ENCODE peak calls at places on chromosomes 7 and 10, in five cellular contexts. A, H, U, P and L are unnamed samples. For H3K9me3, the result is how much of the 10 kb centered on the place peaks cover.

GRCh38 chr7:36303202-36304098 is 86.2 kb upstream of the ANLN start:
- DNase-seq in U (peak), P (peak), A (peak), H (peak), L (peak)

GRCh38 chr7:21543528-21544302 is 876 bp downstream of the DNAH11 start:
- DNase-seq in P (no peak), A (no peak), H (no peak), U (no peak), L (no peak)

GRCh38 chr10:35236739-35237138 is 99.6 kb upstream of the CCNY start:
- DNase-seq in U (no peak), P (no peak), A (peak), H (no peak), L (no peak)

GRCh38 chr10:12333382-12334185 is 15.8 kb upstream of the CAMK1D start:
- DNase-seq in U (peak), A (peak), H (peak), P (peak), L (peak)

GRCh38 chr7:112495820-112496462 is 15.2 kb downstream of the LSMEM1 start:
- DNase-seq in H (no peak), U (peak), A (peak), P (peak), L (no peak)

GRCh38 chr10:119189811-119190282 is 11.2 kb upstream of the PRDX3 start:
- DNase-seq in H (no peak), A (peak), P (no peak), U (no peak), L (no peak)

GRCh38 chr10:121722665-121723064 is 124.4 kb upstream of the FGFR2 start:
- DNase-seq in U (no peak), P (no peak), A (no peak), H (no peak), L (no peak)

GRCh38 chr10:11713186-11713743 is 28.9 kb upstream of the ECHDC3 start:
- DNase-seq in A (peak), P (peak), U (no peak), H (no peak), L (no peak)

GRCh38 chr7:4659551-4660286 is 22.4 kb upstream of the FOXK1 start:
- DNase-seq in A (no peak), U (no peak), P (no peak), H (no peak), L (no peak)

DNA sequence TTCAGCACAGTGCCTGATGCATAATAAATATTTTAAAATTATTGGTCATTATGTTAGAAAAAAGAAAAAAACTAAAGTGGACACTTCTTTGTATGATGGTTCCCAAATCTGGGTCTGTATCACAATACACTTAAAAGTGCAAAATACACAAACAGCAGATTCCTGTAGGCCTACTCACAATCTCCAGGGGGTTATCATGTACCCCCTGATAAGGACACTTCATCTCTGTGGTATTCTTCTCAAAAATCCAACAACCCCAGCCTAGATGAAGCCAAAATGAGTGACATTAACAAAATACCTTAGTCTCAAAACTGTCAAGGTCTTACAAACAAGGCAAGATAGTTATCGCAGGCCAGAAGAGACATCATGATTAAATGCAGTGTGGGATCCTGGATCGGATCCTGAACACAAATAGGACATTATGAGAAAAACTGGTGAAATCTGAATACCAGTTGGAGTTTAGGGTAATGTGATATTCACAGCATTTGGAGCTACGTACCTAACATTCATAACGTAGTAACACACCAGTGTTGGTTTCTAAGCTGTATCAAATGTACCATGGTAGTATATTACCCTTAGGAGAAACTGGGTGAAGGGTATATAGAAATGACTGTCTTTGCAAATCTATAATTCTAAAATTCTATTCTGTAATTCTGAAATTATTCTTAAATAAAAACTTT is 45.2 kb downstream of the NSUN6 start:
- DNase-seq in A (no peak), P (no peak), H (no peak), U (no peak), L (no peak)
- H3K27ac ChIP-seq in A (no peak), P (no peak), H (no peak), U (no peak), L (no peak)

DNA sequence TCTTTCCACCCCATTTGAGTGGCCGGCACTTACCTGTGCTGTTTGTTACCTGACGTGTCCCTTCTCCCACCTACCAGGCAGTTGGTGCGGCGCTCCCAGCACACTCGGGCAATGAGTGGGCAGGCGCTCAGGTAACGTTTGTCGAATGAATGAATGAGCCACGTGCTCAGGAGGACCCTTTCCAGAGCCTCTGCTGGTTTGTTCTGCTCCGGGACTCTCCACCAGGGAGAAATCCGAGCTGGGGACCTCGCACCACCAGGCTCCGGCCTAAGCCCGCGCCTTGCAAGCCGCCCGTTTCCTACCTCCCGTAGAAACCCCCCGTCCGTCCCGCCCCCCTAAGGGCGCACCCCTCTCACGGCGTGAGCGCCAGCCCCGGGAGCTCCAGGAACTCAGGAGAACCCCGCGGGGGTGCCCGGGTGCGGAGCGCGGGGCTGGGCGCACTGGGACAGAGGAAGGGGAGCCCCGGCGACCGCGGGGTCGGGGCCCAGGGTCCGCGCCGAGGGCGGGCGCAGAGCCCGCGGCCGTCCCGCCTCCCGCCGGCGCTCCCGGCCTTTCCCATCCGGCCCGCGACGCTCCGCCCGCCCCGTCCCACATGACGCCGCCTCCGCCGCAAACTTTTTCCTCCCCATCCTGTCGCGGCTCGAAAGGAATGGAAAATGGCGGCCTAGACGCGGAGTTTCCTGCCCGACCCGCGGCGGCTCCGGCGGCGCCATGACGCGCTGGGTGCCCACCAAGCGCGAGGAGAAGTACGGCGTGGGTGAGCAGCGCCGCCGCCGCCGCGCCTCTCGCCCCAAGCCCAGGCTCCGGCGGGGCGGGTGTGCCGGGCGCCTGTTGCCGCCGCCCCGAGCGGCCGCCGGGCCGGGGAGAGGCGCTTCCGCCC is at the start of gene DOCK1:
- DNase-seq in P (peak), U (peak), A (peak), H (peak), L (peak)
- TF ChIP-seq POLR2A in P (peak), U (peak), A (no peak), H (no peak), L (peak)

DNA sequence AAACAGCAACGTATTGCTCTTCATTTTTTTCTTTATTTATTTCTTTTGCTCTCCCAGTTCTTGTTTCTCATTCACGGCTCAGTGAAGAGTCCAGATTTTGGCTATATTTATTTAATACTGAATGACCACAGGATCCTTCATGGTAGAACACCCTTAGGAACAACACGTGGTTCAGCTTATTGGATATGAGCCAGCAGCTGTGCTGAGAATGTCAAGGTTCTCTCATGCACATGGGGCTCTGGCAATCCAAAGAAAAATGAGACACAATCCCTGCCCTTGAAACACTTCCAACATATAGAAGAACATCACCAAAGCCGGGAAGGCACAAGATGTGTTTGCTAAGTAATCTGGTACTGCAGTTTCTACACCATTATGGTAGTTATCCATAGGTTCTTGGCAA is 852.9 kb downstream of the SORCS1 start:
- DNase-seq in A (no peak), H (no peak), U (no peak), P (no peak), L (no peak)
- H3K9me3 ChIP-seq in A (under half), H (under half), U (under half), P (under half), L (under half)

GRCh38 chr7:137981175-137981574 is 20.7 kb downstream of the CREB3L2 start:
- DNase-seq in U (no peak), H (no peak), A (no peak), P (no peak), L (no peak)

GRCh38 chr7:137981668-137982067 is 20.2 kb downstream of the CREB3L2 start:
- DNase-seq in A (no peak), P (no peak), U (no peak), H (no peak), L (no peak)

GRCh38 chr7:137977173-137977572 is 24.7 kb downstream of the CREB3L2 start:
- DNase-seq in A (no peak), U (no peak), P (no peak), H (no peak), L (no peak)

GRCh38 chr7:137978464-137979237 is 23.2 kb downstream of the CREB3L2 start:
- DNase-seq in H (no peak), U (no peak), A (peak), P (peak), L (no peak)

GRCh38 chr7:137980308-137980707 is 21.6 kb downstream of the CREB3L2 start:
- DNase-seq in U (no peak), H (no peak), A (no peak), P (no peak), L (no peak)
- H3K27ac ChIP-seq in U (no peak), H (peak), A (peak), P (peak), L (no peak)

GRCh38 chr7:149607683-149608082 is 110.1 kb upstream of the ZNF746 start:
- DNase-seq in U (no peak), H (no peak), P (no peak), A (no peak), L (no peak)

GRCh38 chr7:149605696-149606095 is 108.1 kb upstream of the ZNF746 start:
- DNase-seq in P (no peak), A (no peak), U (no peak), H (no peak), L (no peak)

GRCh38 chr7:149608168-149608567 is 110.6 kb upstream of the ZNF746 start:
- DNase-seq in P (no peak), U (no peak), H (no peak), A (no peak), L (no peak)

GRCh38 chr7:149604521-149604920 is 106.9 kb upstream of the ZNF746 start:
- DNase-seq in H (no peak), A (peak), U (peak), P (no peak), L (no peak)

DNA sequence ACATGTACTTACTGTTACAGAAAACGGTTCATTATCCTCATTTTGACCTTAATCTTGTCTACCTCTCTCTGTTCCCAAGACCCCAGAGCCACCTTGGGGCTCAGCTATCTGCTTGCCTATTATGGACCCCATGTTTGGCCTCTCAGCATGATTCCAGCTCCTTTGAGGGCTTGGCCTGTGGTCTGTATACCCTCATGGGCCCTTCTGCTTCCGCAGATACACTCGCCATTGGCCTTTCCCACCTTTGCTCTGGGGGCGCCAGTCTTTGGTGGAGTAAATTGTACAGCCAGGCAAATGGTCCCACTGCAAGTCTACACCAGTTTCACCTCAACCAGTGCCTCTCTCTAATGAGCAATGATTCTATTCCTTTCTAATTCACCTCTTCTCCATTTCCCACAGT is 109.2 kb upstream of the ZNF746 start:
- DNase-seq in U (no peak), H (no peak), P (no peak), A (no peak), L (no peak)
- TF ChIP-seq POLR2A in U (no peak), H (no peak), P (no peak), A (no peak), L (no peak)

DNA sequence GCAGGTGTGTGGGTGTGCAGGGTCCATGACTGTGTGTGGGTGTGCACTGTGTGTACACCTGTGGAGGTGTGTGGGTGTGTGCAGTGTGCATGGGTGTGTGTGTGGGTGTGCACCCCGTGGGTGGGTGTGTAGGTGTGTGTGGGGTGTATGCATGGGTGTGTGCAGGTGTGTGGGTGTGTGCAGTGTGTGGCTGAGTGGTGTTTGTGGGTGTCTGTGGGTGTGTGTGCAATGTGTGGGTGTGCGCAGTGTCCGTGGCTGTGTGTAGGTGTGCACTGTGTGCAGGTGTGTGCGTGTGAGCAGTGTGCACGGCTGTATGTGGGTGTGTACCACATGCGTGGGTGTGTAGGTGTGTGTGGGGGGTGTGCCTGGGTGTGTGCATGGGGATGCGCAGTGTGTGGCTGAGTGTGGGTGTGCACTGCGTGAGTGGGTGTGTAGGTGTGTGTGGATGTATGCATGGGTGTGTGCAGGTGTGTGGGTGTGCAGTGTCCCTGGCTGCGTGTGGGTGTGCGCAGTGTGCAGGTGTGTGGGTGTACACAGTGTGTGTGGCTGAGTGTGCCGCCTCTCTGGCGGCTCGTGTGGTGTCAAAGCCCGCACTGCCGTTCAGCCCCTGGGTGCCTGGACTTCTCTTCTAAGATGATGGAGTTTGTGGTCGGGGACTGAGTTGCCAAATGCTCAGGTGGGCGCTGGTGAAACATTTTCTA is 208.3 kb downstream of the DNAJB6 start:
- DNase-seq in P (no peak), A (no peak), U (no peak), H (no peak), L (no peak)
- H3K9me3 ChIP-seq in P (under half), A (half or more), U (under half), H (under half), L (under half)

DNA sequence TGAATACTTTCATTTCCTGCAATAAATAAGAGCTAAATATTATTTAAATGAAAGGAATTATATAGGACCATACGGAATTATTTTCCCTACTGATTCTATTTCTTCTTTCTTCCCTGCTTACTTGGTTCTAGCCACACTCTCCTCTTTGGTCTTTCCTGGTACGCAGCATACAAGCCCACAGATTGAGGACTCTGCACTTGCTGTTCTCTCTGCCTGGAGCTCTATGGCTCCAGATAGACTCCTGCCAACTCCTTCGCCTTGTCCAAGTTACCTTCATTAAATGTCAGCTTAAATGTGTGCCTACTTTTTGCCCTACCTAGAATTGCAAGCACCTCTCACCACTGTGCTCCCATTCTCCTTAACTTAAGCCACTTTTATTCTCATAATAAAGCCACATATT is 203.4 kb downstream of the MDFIC start:
- DNase-seq in H (no peak), P (no peak), U (no peak), A (no peak), L (no peak)
- H3K27ac ChIP-seq in H (no peak), P (no peak), U (no peak), A (no peak), L (no peak)

GRCh38 chr7:150379590-150380379 is 655 bp downstream of the ZNF775 start:
- DNase-seq in H (no peak), U (no peak), P (no peak), A (no peak), L (no peak)
- TF ChIP-seq POLR2A in H (no peak), U (no peak), P (no peak), A (no peak), L (no peak)

GRCh38 chr7:158397885-158398284 is 189.7 kb downstream of the PTPRN2 start:
- DNase-seq in P (no peak), U (no peak), A (no peak), H (no peak), L (no peak)
- H3K9me3 ChIP-seq in P (under half), U (under half), A (under half), H (under half), L (under half)